ENCODE peak calls at places on chromosomes 1 and 21, in seven cellular contexts. One of them, this sample, is unnamed.

GRCh38 chr1:57222801-57223200 is 201.1 kb downstream of the DAB1 start:
- DNase-seq in fibroblast of mammary gland: no peak
- DNase-seq in A549: no peak
- DNase-seq in GM20000: no peak
- DNase-seq in stomach: no peak
- DNase-seq in fibroblast of the aortic adventitia: no peak
- DNase-seq in adrenal gland: no peak
- DNase-seq in this sample: no peak

GRCh38 chr1:30336550-30337426 is 386.6 kb downstream of the MATN1 start:
- DNase-seq in A549: no peak
- DNase-seq in GM20000: no peak
- DNase-seq in adrenal gland: no peak
- DNase-seq in fibroblast of the aortic adventitia: no peak
- DNase-seq in fibroblast of mammary gland: no peak
- DNase-seq in stomach: no peak
- DNase-seq in this sample: peak

GRCh38 chr1:51622455-51622913 is 5.6 kb downstream of the OSBPL9 start:
- DNase-seq in fibroblast of mammary gland: peak
- DNase-seq in fibroblast of the aortic adventitia: peak
- DNase-seq in GM20000: no peak
- DNase-seq in stomach: peak
- DNase-seq in A549: peak
- DNase-seq in adrenal gland: peak
- DNase-seq in this sample: no peak

GRCh38 chr1:16967095-16967567 is 13.3 kb downstream of the MFAP2 start:
- DNase-seq in A549: no peak
- DNase-seq in fibroblast of mammary gland: peak
- DNase-seq in GM20000: no peak
- DNase-seq in fibroblast of the aortic adventitia: peak
- DNase-seq in adrenal gland: peak
- DNase-seq in stomach: no peak
- DNase-seq in this sample: peak

GRCh38 chr21:26715878-26716506 is 129.2 kb downstream of the ADAMTS1 start:
- DNase-seq in A549: peak
- DNase-seq in stomach: peak
- DNase-seq in fibroblast of mammary gland: peak
- DNase-seq in GM20000: peak
- DNase-seq in adrenal gland: peak
- DNase-seq in fibroblast of the aortic adventitia: peak
- DNase-seq in this sample: no peak

GRCh38 chr21:32456497-32456918 is 44.0 kb downstream of the EVA1C start:
- DNase-seq in adrenal gland: peak
- DNase-seq in GM20000: no peak
- DNase-seq in stomach: no peak
- DNase-seq in fibroblast of mammary gland: peak
- DNase-seq in fibroblast of the aortic adventitia: peak
- DNase-seq in A549: no peak
- DNase-seq in this sample: peak

GRCh38 chr1:2469103-2469940 is 6.8 kb upstream of the PLCH2 start:
- DNase-seq in A549: no peak
- DNase-seq in adrenal gland: no peak
- DNase-seq in fibroblast of mammary gland: no peak
- DNase-seq in GM20000: no peak
- DNase-seq in fibroblast of the aortic adventitia: no peak
- DNase-seq in stomach: no peak
- DNase-seq in this sample: no peak

GRCh38 chr1:231020816-231021215 is 19.2 kb downstream of the FAM89A start:
- DNase-seq in adrenal gland: no peak
- DNase-seq in stomach: no peak
- DNase-seq in fibroblast of the aortic adventitia: no peak
- DNase-seq in fibroblast of mammary gland: no peak
- DNase-seq in A549: no peak
- DNase-seq in GM20000: no peak
- DNase-seq in this sample: no peak

GRCh38 chr1:78003070-78003751 is 1.5 kb upstream of the DNAJB4 start:
- DNase-seq in fibroblast of the aortic adventitia: peak
- DNase-seq in GM20000: no peak
- DNase-seq in fibroblast of mammary gland: no peak
- DNase-seq in A549: no peak
- DNase-seq in adrenal gland: no peak
- DNase-seq in stomach: no peak
- DNase-seq in this sample: no peak

GRCh38 chr1:165481820-165482532 is 37.0 kb upstream of the RXRG start:
- DNase-seq in stomach: peak
- DNase-seq in A549: peak
- DNase-seq in fibroblast of the aortic adventitia: peak
- DNase-seq in fibroblast of mammary gland: peak
- DNase-seq in GM20000: no peak
- DNase-seq in adrenal gland: peak
- DNase-seq in this sample: no peak

GRCh38 chr1:183864611-183865010 is 59.7 kb downstream of the RGL1 start:
- DNase-seq in fibroblast of mammary gland: no peak
- DNase-seq in A549: no peak
- DNase-seq in fibroblast of the aortic adventitia: no peak
- DNase-seq in stomach: no peak
- DNase-seq in adrenal gland: no peak
- DNase-seq in GM20000: no peak
- DNase-seq in this sample: no peak

GRCh38 chr1:38152351-38153082 is 105.9 kb upstream of the POU3F1 start:
- DNase-seq in fibroblast of mammary gland: peak
- DNase-seq in fibroblast of the aortic adventitia: no peak
- DNase-seq in GM20000: no peak
- DNase-seq in adrenal gland: no peak
- DNase-seq in A549: peak
- DNase-seq in stomach: no peak
- DNase-seq in this sample: no peak

GRCh38 chr1:5994713-5995621 is 2.7 kb upstream of the NPHP4 start:
- DNase-seq in fibroblast of the aortic adventitia: no peak
- DNase-seq in GM20000: peak
- DNase-seq in adrenal gland: no peak
- DNase-seq in A549: no peak
- DNase-seq in stomach: no peak
- DNase-seq in fibroblast of mammary gland: no peak
- DNase-seq in this sample: peak

GRCh38 chr1:20399196-20399595 is 86.8 kb downstream of the CAMK2N1 start:
- DNase-seq in GM20000: no peak
- DNase-seq in fibroblast of mammary gland: no peak
- DNase-seq in stomach: no peak
- DNase-seq in A549: no peak
- DNase-seq in adrenal gland: no peak
- DNase-seq in fibroblast of the aortic adventitia: no peak
- DNase-seq in this sample: peak

GRCh38 chr1:227944931-227945890 is 2.5 kb downstream of the WNT9A start:
- DNase-seq in adrenal gland: no peak
- DNase-seq in GM20000: peak
- DNase-seq in fibroblast of mammary gland: no peak
- DNase-seq in fibroblast of the aortic adventitia: no peak
- DNase-seq in A549: no peak
- DNase-seq in stomach: peak
- DNase-seq in this sample: peak

GRCh38 chr21:27571706-27572105 is 604.8 kb upstream of the ADAMTS5 start:
- DNase-seq in GM20000: no peak
- DNase-seq in adrenal gland: no peak
- DNase-seq in fibroblast of the aortic adventitia: no peak
- DNase-seq in fibroblast of mammary gland: peak
- DNase-seq in stomach: no peak
- DNase-seq in A549: no peak
- DNase-seq in this sample: no peak

GRCh38 chr1:10737268-10737624 is 59.2 kb downstream of the CASZ1 start:
- DNase-seq in adrenal gland: peak
- DNase-seq in fibroblast of the aortic adventitia: no peak
- DNase-seq in stomach: peak
- DNase-seq in GM20000: no peak
- DNase-seq in A549: no peak
- DNase-seq in fibroblast of mammary gland: no peak
- DNase-seq in this sample: no peak

GRCh38 chr21:45524756-45525152 is 17.5 kb downstream of the SLC19A1 start:
- DNase-seq in A549: no peak
- DNase-seq in fibroblast of the aortic adventitia: no peak
- DNase-seq in GM20000: no peak
- DNase-seq in adrenal gland: no peak
- DNase-seq in fibroblast of mammary gland: no peak
- DNase-seq in stomach: peak
- DNase-seq in this sample: peak

GRCh38 chr1:215600258-215600792 is 33.2 kb downstream of the KCTD3 start:
- DNase-seq in A549: no peak
- DNase-seq in GM20000: no peak
- DNase-seq in stomach: no peak
- DNase-seq in fibroblast of the aortic adventitia: no peak
- DNase-seq in fibroblast of mammary gland: no peak
- DNase-seq in adrenal gland: no peak
- DNase-seq in this sample: no peak

DNA sequence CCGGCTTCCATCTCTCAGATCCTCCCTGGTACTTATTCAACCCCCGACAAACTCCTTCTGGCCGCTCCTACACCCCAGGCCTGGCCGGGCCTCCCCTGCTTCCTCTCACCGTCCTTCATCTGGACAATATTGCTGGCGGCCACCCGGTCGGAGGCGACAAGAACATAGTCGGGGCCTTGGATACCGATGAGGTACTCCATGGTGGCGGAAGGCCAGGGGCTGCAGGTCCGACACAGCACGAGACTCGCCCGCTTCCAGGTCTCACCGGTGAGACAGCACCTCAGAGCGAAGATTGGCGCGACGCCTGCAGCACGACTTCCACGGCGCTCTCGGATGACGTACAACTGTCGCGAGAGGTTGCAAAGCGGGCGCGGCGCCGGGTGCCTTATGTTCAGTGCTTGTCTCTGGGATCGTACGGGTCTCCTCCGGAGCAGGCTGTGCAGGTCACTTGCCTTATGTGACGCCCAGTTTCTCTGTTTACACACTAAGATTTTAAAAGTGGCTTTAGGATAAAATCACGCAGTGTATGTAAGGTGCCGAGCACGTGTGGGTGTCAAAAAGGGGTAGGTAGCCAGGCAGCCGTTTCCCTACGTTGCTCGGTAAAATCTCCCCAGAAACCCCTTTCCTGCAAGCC is at the start of gene PSMB2:
- DNase-seq in GM20000: peak
- DNase-seq in fibroblast of mammary gland: peak
- DNase-seq in A549: peak
- DNase-seq in fibroblast of the aortic adventitia: peak
- DNase-seq in stomach: peak
- DNase-seq in adrenal gland: peak
- DNase-seq in this sample: peak
- TF ChIP-seq CTCF in GM20000: no peak
- TF ChIP-seq CTCF in fibroblast of mammary gland: no peak
- TF ChIP-seq CTCF in A549: no peak
- TF ChIP-seq CTCF in fibroblast of the aortic adventitia: no peak
- TF ChIP-seq CTCF in stomach: no peak
- TF ChIP-seq CTCF in adrenal gland: no peak
- TF ChIP-seq CTCF in this sample: no peak

GRCh38 chr1:176820292-176821056 is 344.0 kb downstream of the ASTN1 start:
- DNase-seq in stomach: no peak
- DNase-seq in GM20000: no peak
- DNase-seq in fibroblast of mammary gland: peak
- DNase-seq in A549: no peak
- DNase-seq in fibroblast of the aortic adventitia: no peak
- DNase-seq in adrenal gland: no peak
- DNase-seq in this sample: no peak
- TF ChIP-seq CTCF in stomach: no peak
- TF ChIP-seq CTCF in GM20000: no peak
- TF ChIP-seq CTCF in fibroblast of mammary gland: no peak
- TF ChIP-seq CTCF in A549: no peak
- TF ChIP-seq CTCF in fibroblast of the aortic adventitia: no peak
- TF ChIP-seq CTCF in adrenal gland: no peak
- TF ChIP-seq CTCF in this sample: no peak

GRCh38 chr1:25809283-25809926 is 9.4 kb downstream of the SELENON start:
- DNase-seq in fibroblast of mammary gland: no peak
- DNase-seq in A549: no peak
- DNase-seq in GM20000: no peak
- DNase-seq in fibroblast of the aortic adventitia: no peak
- DNase-seq in stomach: peak
- DNase-seq in adrenal gland: no peak
- DNase-seq in this sample: peak

GRCh38 chr1:25811384-25812082 is 8.2 kb upstream of the MTFR1L start:
- DNase-seq in GM20000: no peak
- DNase-seq in fibroblast of the aortic adventitia: no peak
- DNase-seq in adrenal gland: no peak
- DNase-seq in fibroblast of mammary gland: no peak
- DNase-seq in stomach: no peak
- DNase-seq in A549: no peak
- DNase-seq in this sample: peak

GRCh38 chr1:25808481-25809244 is 8.7 kb downstream of the SELENON start:
- DNase-seq in fibroblast of the aortic adventitia: no peak
- DNase-seq in A549: no peak
- DNase-seq in GM20000: no peak
- DNase-seq in fibroblast of mammary gland: no peak
- DNase-seq in adrenal gland: no peak
- DNase-seq in stomach: no peak
- DNase-seq in this sample: peak

GRCh38 chr1:25810341-25811299 is 9.1 kb upstream of the MTFR1L start:
- DNase-seq in fibroblast of the aortic adventitia: peak
- DNase-seq in fibroblast of mammary gland: peak
- DNase-seq in stomach: peak
- DNase-seq in GM20000: peak
- DNase-seq in adrenal gland: peak
- DNase-seq in A549: peak
- DNase-seq in this sample: peak

DNA sequence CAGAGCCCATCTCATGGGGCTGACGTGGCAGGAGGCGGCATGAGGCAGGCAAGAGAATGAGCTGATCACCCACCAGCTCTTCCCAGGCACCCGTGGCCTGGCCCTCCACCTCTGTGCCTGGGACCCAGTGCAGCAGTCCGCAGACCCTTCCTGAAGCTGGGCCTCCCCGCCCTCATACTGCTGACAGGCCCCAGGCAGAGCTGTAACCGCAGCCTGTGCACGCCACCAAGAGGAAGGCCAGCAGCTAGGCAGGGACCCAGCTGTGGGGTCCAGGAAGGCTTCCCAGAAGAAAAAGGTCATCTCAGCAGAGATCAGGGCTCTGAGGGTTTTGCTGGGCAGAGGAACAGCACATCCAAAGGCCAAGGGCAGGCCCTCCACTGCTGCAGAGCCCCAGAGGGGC is 9.8 kb upstream of the MTFR1L start:
- DNase-seq in fibroblast of mammary gland: no peak
- DNase-seq in GM20000: no peak
- DNase-seq in fibroblast of the aortic adventitia: no peak
- DNase-seq in adrenal gland: no peak
- DNase-seq in A549: no peak
- DNase-seq in stomach: no peak
- DNase-seq in this sample: peak
- TF ChIP-seq CTCF in fibroblast of mammary gland: no peak
- TF ChIP-seq CTCF in GM20000: peak
- TF ChIP-seq CTCF in fibroblast of the aortic adventitia: no peak
- TF ChIP-seq CTCF in adrenal gland: no peak
- TF ChIP-seq CTCF in A549: no peak
- TF ChIP-seq CTCF in stomach: no peak
- TF ChIP-seq CTCF in this sample: no peak

GRCh38 chr1:117674521-117675400 is 68.9 kb downstream of the TENT5C start:
- DNase-seq in fibroblast of mammary gland: peak
- DNase-seq in fibroblast of the aortic adventitia: peak
- DNase-seq in A549: peak
- DNase-seq in stomach: peak
- DNase-seq in adrenal gland: no peak
- DNase-seq in GM20000: peak
- DNase-seq in this sample: no peak
- TF ChIP-seq CTCF in fibroblast of mammary gland: peak
- TF ChIP-seq CTCF in fibroblast of the aortic adventitia: peak
- TF ChIP-seq CTCF in A549: peak
- TF ChIP-seq CTCF in stomach: no peak
- TF ChIP-seq CTCF in adrenal gland: no peak
- TF ChIP-seq CTCF in GM20000: peak
- TF ChIP-seq CTCF in this sample: peak

This sample was measured in chondrocyte.